ENCODE peak calls at places on chromosomes 11 and 22, in ten cellular contexts. F is AG04450, E is mesothelial cell of epicardium, C is A549, T is colonic mucosa, P is adrenal gland, I is progenitor cell of endocrine pancreas, O is GM12878, A is AG09319, Q is mucosa of descending colon. B is an unnamed sample.

GRCh38 chr22:45608763-45609180 is 62.9 kb upstream of the ATXN10 start:
- DNase-seq in F (no peak), E (no peak), C (no peak), T (no peak), P (no peak), I (no peak), O (no peak), A (no peak), Q (no peak), B (no peak)

GRCh38 chr11:122146475-122146874 is 30.5 kb upstream of the BLID start:
- DNase-seq in F (no peak), E (no peak), C (no peak), T (no peak), P (no peak), I (no peak), O (no peak), A (no peak), Q (no peak), B (no peak)

GRCh38 chr11:11292839-11293238 is 60.2 kb downstream of the CSNK2A3 start:
- DNase-seq in F (no peak), E (no peak), C (no peak), T (no peak), P (no peak), I (no peak), O (no peak), A (no peak), Q (no peak), B (no peak)

GRCh38 chr11:121024989-121025388 is 1.1 kb downstream of the TBCEL start:
- DNase-seq in F (no peak), E (no peak), C (peak), T (no peak), P (no peak), I (no peak), O (no peak), A (no peak), Q (no peak), B (no peak)

GRCh38 chr11:121452609-121453150 is at the start of gene SORL1-AS1:
- DNase-seq in F (no peak), E (no peak), C (peak), T (peak), P (no peak), I (no peak), O (no peak), A (no peak), Q (peak), B (no peak)

GRCh38 chr11:78138694-78139421 is 568 bp downstream of the ALG8 start:
- DNase-seq in F (no peak), E (no peak), C (peak), T (peak), P (no peak), I (no peak), O (peak), A (no peak), Q (peak), B (no peak)

GRCh38 chr11:124233376-124233775 is 7.5 kb upstream of the OR8G1 start:
- DNase-seq in F (no peak), E (no peak), C (no peak), T (no peak), P (no peak), I (no peak), O (no peak), A (no peak), Q (no peak), B (no peak)

GRCh38 chr11:69930081-69931059 is 111.2 kb upstream of the FGF3 start:
- DNase-seq in F (no peak), E (no peak), C (no peak), T (no peak), P (no peak), I (no peak), O (no peak), A (no peak), Q (no peak), B (no peak)

GRCh38 chr11:33690290-33691050 is 10.2 kb downstream of the C11orf91 start:
- DNase-seq in F (peak), E (no peak), C (peak), T (peak), P (peak), I (no peak), O (no peak), A (peak), Q (no peak), B (no peak)

GRCh38 chr22:28594784-28595324 is 84.8 kb downstream of the TTC28 start:
- DNase-seq in F (peak), E (no peak), C (peak), T (no peak), P (no peak), I (no peak), O (no peak), A (peak), Q (no peak), B (no peak)

GRCh38 chr11:86459682-86460460 is 85.2 kb downstream of the CCDC81 start:
- DNase-seq in F (peak), E (peak), C (peak), T (no peak), P (peak), I (no peak), O (no peak), A (no peak), Q (no peak), B (peak)

GRCh38 chr11:15507592-15507991 is 392.9 kb downstream of the INSC start:
- DNase-seq in F (no peak), E (peak), C (no peak), T (peak), P (no peak), I (no peak), O (no peak), A (no peak), Q (peak), B (no peak)

GRCh38 chr11:113874096-113874919 is 1.1 kb downstream of the USP28 start:
- DNase-seq in F (no peak), E (no peak), C (peak), T (no peak), P (peak), I (no peak), O (no peak), A (no peak), Q (no peak), B (peak)

GRCh38 chr22:44496844-44497217 is 1.2 kb downstream of the RTL6 start:
- DNase-seq in F (no peak), E (no peak), C (no peak), T (no peak), P (no peak), I (no peak), O (no peak), A (no peak), Q (no peak), B (peak)

GRCh38 chr11:116687458-116688201 is 85.2 kb downstream of the BUD13 start:
- DNase-seq in F (no peak), E (no peak), C (no peak), T (no peak), P (peak), I (no peak), O (no peak), A (no peak), Q (no peak), B (no peak)

GRCh38 chr11:6402561-6402981 is 12.3 kb downstream of the SMPD1 start:
- DNase-seq in F (no peak), E (no peak), C (no peak), T (peak), P (no peak), I (no peak), O (peak), A (no peak), Q (peak), B (no peak)

GRCh38 chr22:37525746-37526350 is 6.6 kb upstream of the CARD10 start:
- DNase-seq in F (no peak), E (no peak), C (no peak), T (no peak), P (no peak), I (no peak), O (no peak), A (no peak), Q (no peak), B (no peak)

GRCh38 chr22:30235687-30236170 is 10.8 kb downstream of the LIF start:
- DNase-seq in F (peak), E (peak), C (peak), T (no peak), P (peak), I (no peak), O (no peak), A (no peak), Q (peak), B (no peak)

GRCh38 chr22:48743601-48744282 is 1083.9 kb downstream of the BRD1 start:
- DNase-seq in F (no peak), E (peak), C (no peak), T (no peak), P (peak), I (peak), O (no peak), A (no peak), Q (no peak), B (no peak)

GRCh38 chr22:41094036-41094435 is 1.6 kb downstream of the EP300 start:
- DNase-seq in F (no peak), E (no peak), C (no peak), T (peak), P (no peak), I (no peak), O (no peak), A (no peak), Q (peak), B (no peak)

GRCh38 chr22:48968201-48968959 is 859.3 kb downstream of the BRD1 start:
- DNase-seq in F (no peak), E (peak), C (no peak), T (peak), P (peak), I (peak), O (no peak), A (no peak), Q (peak), B (no peak)

GRCh38 chr11:67646535-67647336 is 3.8 kb downstream of the ACY3 start:
- DNase-seq in F (no peak), E (no peak), C (no peak), T (peak), P (no peak), I (no peak), O (peak), A (no peak), Q (peak), B (peak)

GRCh38 chr11:67649634-67650540 is 643 bp downstream of the ACY3 start:
- DNase-seq in F (no peak), E (no peak), C (no peak), T (peak), P (no peak), I (no peak), O (no peak), A (no peak), Q (no peak), B (no peak)

GRCh38 chr11:67648796-67649613 is 1.5 kb downstream of the ACY3 start:
- DNase-seq in F (no peak), E (no peak), C (no peak), T (no peak), P (no peak), I (no peak), O (peak), A (no peak), Q (no peak), B (no peak)

GRCh38 chr11:67647471-67647870 is 3.1 kb downstream of the ACY3 start:
- DNase-seq in F (no peak), E (no peak), C (no peak), T (no peak), P (no peak), I (no peak), O (no peak), A (no peak), Q (no peak), B (no peak)

GRCh38 chr11:67648140-67648795 is 2.3 kb downstream of the ACY3 start:
- DNase-seq in F (no peak), E (no peak), C (peak), T (no peak), P (no peak), I (no peak), O (no peak), A (no peak), Q (no peak), B (no peak)
- TF ChIP-seq CTCF in F (peak), E (no peak), C (peak), T (no peak), P (no peak), I (peak), O (peak), A (no peak), Q (no peak), B (no peak)

GRCh38 chr11:65330544-65330943 is 3.1 kb upstream of the DPF2 start:
- DNase-seq in F (no peak), E (no peak), C (no peak), T (no peak), P (no peak), I (no peak), O (no peak), A (no peak), Q (no peak), B (no peak)

GRCh38 chr11:65329944-65330403 is 3.7 kb upstream of the DPF2 start:
- DNase-seq in F (peak), E (peak), C (peak), T (peak), P (peak), I (peak), O (peak), A (peak), Q (peak), B (peak)

GRCh38 chr11:65338680-65339079 is 5.0 kb downstream of the DPF2 start:
- DNase-seq in F (no peak), E (no peak), C (no peak), T (no peak), P (no peak), I (no peak), O (no peak), A (no peak), Q (no peak), B (no peak)

GRCh38 chr11:65329503-65329902 is 4.1 kb upstream of the DPF2 start:
- DNase-seq in F (no peak), E (no peak), C (no peak), T (no peak), P (no peak), I (no peak), O (no peak), A (no peak), Q (no peak), B (no peak)

DNA sequence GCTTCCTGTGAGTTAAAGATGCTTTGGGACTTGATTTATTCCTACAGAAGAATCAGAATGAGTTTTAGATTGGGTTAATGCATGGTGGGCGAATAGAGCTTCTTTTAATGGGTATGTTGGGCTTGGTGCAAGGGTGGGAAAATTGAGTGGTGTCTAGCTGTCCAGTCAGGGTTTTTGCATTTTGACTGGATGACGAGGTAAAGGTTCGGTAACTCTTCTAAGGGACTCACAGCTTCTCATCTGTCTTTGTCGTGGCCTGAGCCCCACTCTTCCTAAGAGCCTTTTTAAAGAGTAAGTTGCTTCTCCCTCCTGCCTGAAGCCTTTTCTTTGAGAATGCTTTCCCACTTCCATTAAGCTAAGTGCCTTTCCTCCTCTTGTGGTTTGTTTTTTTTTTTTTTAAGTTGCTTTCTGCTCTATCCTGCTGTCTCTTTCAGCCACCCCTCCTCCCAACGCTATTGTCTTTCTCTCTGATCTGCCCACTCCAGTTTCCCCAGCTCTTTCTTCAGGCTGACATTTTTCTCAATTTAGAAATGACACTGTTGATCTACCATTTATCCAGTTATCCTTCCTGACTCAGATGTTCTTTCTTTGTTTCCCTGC is 1.1 kb downstream of the DPF2 start:
- DNase-seq in F (no peak), E (no peak), C (no peak), T (no peak), P (no peak), I (no peak), O (no peak), A (no peak), Q (no peak), B (no peak)
- TF ChIP-seq CTCF in F (no peak), E (no peak), C (no peak), T (no peak), P (no peak), I (no peak), O (no peak), A (no peak), Q (no peak), B (no peak)

GRCh38 chr11:59144579-59145345 is 2.1 kb downstream of the FAM111A start:
- DNase-seq in F (peak), E (peak), C (peak), T (peak), P (peak), I (peak), O (peak), A (peak), Q (peak), B (peak)
- TF ChIP-seq CTCF in F (no peak), E (no peak), C (no peak), T (no peak), P (no peak), I (no peak), O (peak), A (no peak), Q (no peak), B (no peak)

DNA sequence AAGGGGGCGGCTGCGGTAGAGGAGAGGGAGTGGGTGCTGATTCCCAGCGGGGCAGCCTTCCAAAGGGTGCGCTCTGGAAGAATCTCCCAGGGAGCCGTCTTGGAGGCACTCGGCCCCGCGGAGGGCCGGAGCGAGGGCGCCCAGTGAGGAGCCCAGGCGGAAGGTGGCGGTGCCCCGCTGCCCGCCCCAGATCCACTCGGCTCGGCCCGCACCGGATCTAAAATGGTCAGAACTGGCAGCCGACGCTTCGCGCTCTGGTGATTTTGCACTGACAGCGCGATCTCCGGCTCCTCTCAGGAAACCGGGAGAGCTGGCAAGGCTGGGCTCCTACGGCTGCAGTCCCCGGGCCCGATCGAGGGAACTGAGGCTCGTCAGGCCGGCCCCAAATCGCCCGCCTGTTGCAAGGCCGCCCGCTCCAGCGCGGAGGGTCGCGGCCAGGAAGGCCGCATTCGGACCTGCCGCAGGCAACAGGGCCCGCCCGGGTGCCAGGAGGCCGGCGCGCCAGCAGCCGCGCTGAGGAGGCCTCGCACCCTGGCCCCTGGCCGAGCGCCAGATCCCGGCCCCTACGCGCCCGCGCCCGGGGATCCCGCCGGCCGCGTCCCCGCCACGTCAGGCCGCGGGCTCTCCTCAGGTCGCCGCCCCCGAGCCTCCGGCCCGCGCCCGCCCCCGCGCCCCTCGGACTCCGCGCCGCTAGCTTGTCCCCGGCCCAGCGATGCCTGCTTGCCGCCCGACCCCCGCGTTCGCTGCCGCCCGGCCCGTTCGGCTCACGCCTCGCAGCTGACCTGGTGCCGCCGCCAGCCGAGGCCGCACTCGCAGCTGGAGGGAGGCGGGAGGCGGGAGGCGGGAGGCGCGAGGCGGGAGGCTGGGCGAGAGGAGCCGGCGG is at the start of gene KLHL22:
- DNase-seq in F (no peak), E (peak), C (no peak), T (peak), P (peak), I (no peak), O (no peak), A (no peak), Q (peak), B (peak)
- TF ChIP-seq CTCF in F (peak), E (no peak), C (no peak), T (no peak), P (no peak), I (no peak), O (no peak), A (no peak), Q (no peak), B (no peak)

DNA sequence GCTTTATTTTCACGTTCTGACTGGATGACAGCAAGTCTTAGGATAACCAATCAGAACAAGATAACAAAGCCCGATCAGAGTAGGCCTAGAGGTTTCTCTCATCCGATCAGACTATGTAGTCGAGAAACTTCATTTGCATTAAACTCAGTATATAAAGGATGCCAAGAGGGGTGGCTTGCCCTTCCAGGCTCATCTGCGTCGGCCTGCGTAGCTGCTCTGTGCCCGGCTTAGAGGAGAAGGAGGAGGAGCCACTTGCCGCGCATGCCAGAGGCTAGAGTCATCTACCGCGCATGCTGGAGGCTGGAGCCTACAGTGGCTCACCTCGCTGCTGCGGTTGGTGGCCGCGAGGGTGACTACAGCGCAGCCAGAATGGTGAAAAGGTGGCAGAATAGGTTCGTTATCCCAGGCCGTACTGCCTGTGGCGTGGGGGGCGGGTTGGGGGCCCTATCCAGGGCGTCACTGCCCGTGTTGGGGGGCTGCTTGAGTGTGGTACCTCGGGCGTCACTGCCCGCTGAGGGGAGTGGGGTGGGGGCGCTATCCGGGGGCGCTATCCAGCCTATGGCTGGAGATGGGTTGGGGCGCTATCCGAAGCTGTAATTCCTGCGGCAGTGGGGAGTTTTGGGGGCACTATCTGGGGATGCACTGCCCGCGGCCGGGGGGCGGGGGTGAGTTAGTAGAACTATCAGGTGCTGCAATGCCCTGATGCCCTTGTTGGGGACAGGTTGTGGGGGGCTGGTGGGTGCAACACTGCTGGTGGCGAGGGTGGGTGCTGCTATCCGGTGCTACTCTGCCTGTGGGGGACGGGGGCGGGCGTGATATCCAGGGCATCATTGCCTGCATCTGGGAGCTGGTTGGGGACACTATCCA is at the start of gene RFPL2:
- DNase-seq in F (no peak), E (peak), C (peak), T (no peak), P (no peak), I (peak), O (no peak), A (no peak), Q (no peak), B (no peak)
- TF ChIP-seq CTCF in F (no peak), E (no peak), C (no peak), T (no peak), P (no peak), I (no peak), O (no peak), A (no peak), Q (no peak), B (no peak)

DNA sequence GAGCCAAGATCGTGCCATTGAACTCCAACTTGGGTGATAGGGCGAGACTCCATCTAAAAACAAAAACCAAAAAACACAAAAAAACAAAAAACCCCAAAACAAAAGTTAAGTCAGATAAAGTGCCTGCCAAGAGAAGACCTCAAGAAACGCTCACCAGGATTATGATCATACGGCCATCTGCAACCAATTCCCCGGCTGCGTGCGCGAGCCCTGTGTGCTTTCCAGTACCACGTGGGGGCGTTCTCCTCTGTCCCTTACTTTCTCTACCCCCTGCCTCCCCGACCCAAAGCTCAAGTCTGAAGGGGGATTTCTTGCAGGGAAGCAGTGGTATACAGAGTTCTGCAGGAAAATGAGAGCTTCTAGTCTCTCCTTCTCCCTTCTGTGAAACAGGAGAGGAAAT is 10.5 kb upstream of the RPS19BP1 start:
- DNase-seq in F (no peak), E (no peak), C (peak), T (no peak), P (no peak), I (no peak), O (no peak), A (no peak), Q (peak), B (no peak)
- TF ChIP-seq CTCF in F (peak), E (no peak), C (peak), T (no peak), P (no peak), I (peak), O (peak), A (peak), Q (no peak), B (no peak)